ENCODE peak calls at places on chromosomes 3 and 15, in nine cellular contexts. C is RPMI7951; Z is NCI-H460; D is esophagus squamous epithelium; H is stimulated activated CD4-positive, alpha-beta T cell treated with anti-CD3 and anti-CD28 coated beads, Interleukin-1b, Interleukin-23, amount 100 ng/mL, for 24 hours; O is activated CD4-positive, alpha-beta memory T cell treated with anti-CD3 and anti-CD28 coated beads, Interleukin-2, amount 10 ng/mL, durations not matched to agents 7 days and 5 days; Y is H54; X is SW 1271; A is dermis microvascular lymphatic vessel endothelial cell. S is an unnamed sample.
A peak's percentile ranks its signal among the peaks of the same experiment; 100 is the strongest.

GRCh38 chr3:70095260-70095659 is 95.7 kb downstream of the SAMMSON start:
- DNase-seq in C (no peak), Z (no peak), D (no peak), H (no peak), O (no peak), Y (no peak), X (no peak), A (no peak), S (no peak)

GRCh38 chr15:82143390-82144047 is 97.7 kb upstream of the MEX3B start:
- DNase-seq in C (no peak), Z (no peak), D (no peak), H (no peak), O (no peak), Y (no peak), X (no peak), A (no peak), S (no peak)

GRCh38 chr3:99808163-99808794 is 9.4 kb upstream of the CMSS1 start:
- DNase-seq in C (peak; percentile 75), Z (peak; percentile 57), D (no peak), H (no peak), O (peak; percentile 31), Y (peak; percentile 30), X (peak; percentile 5), A (peak; percentile 48), S (peak; percentile 68)

GRCh38 chr3:194382196-194382891 is 12.8 kb upstream of the LRRC15 start:
- DNase-seq in C (no peak), Z (no peak), D (no peak), H (no peak), O (no peak), Y (no peak), X (no peak), A (no peak), S (no peak)

GRCh38 chr15:48032911-48033310 is 87.9 kb upstream of the SLC24A5 start:
- DNase-seq in C (no peak), Z (no peak), D (no peak), H (no peak), O (no peak), Y (no peak), X (no peak), A (no peak), S (no peak)

GRCh38 chr3:131083190-131083863 is 56.6 kb downstream of the NEK11 start:
- DNase-seq in C (peak; percentile 76), Z (no peak), D (no peak), H (no peak), O (no peak), Y (no peak), X (no peak), A (no peak), S (no peak)

GRCh38 chr3:105976211-105976610 is 107.4 kb upstream of the CBLB start:
- DNase-seq in C (no peak), Z (no peak), D (no peak), H (no peak), O (no peak), Y (no peak), X (no peak), A (no peak), S (no peak)

GRCh38 chr3:172288625-172289024 is 159.6 kb downstream of the GHSR start:
- DNase-seq in C (no peak), Z (no peak), D (no peak), H (no peak), O (peak; percentile 27), Y (no peak), X (no peak), A (no peak), S (no peak)

GRCh38 chr15:39706252-39706651 is 76.4 kb downstream of the FSIP1 start:
- DNase-seq in C (no peak), Z (no peak), D (no peak), H (no peak), O (no peak), Y (no peak), X (no peak), A (no peak), S (no peak)

GRCh38 chr15:92000709-92001108 is 147.2 kb downstream of the SLCO3A1 start:
- DNase-seq in C (no peak), Z (no peak), D (no peak), H (no peak), O (no peak), Y (no peak), X (no peak), A (no peak), S (no peak)

GRCh38 chr15:26126819-26127387 is 263.8 kb upstream of the ATP10A start:
- DNase-seq in C (no peak), Z (no peak), D (no peak), H (no peak), O (no peak), Y (no peak), X (no peak), A (no peak), S (no peak)

GRCh38 chr3:71258116-71258515 is 325.4 kb downstream of the FOXP1 start:
- DNase-seq in C (peak; percentile 83), Z (no peak), D (no peak), H (no peak), O (no peak), Y (peak; percentile 25), X (no peak), A (no peak), S (no peak)

GRCh38 chr3:71512544-71512943 is 71.0 kb downstream of the FOXP1 start:
- DNase-seq in C (no peak), Z (no peak), D (no peak), H (no peak), O (no peak), Y (no peak), X (no peak), A (no peak), S (no peak)

GRCh38 chr3:87873136-87873535 is 185.7 kb downstream of the CGGBP1 start:
- DNase-seq in C (peak; percentile 81), Z (no peak), D (no peak), H (no peak), O (no peak), Y (no peak), X (no peak), A (no peak), S (no peak)

GRCh38 chr15:58348095-58348812 is 83.5 kb upstream of the LIPC start:
- DNase-seq in C (no peak), Z (no peak), D (no peak), H (no peak), O (no peak), Y (no peak), X (no peak), A (no peak), S (no peak)

GRCh38 chr3:196142674-196142988 is 60.7 kb upstream of the TFRC start:
- DNase-seq in C (no peak), Z (no peak), D (no peak), H (no peak), O (no peak), Y (no peak), X (no peak), A (no peak), S (no peak)

GRCh38 chr15:29449136-29449535 is 179.5 kb upstream of the NSMCE3 start:
- DNase-seq in C (no peak), Z (no peak), D (no peak), H (no peak), O (no peak), Y (no peak), X (no peak), A (no peak), S (no peak)

GRCh38 chr3:194224937-194225422 is 89.0 kb downstream of the HES1 start:
- DNase-seq in C (no peak), Z (no peak), D (no peak), H (no peak), O (no peak), Y (no peak), X (no peak), A (no peak), S (no peak)

GRCh38 chr3:34837848-34838741 is 801.2 kb upstream of the ARPP21 start:
- DNase-seq in C (no peak), Z (no peak), D (no peak), H (no peak), O (no peak), Y (no peak), X (no peak), A (no peak), S (no peak)